ENCODE peak calls at places on chromosomes 4 and X, in six cellular contexts. M, T, B, H, Z and J are unnamed samples.

GRCh38 chrX:56793533-56794320 is 64.7 kb downstream of the NBDY start:
- DNase-seq in M (peak; percentile 14), T (no peak), B (no peak), H (peak; percentile 10), Z (no peak), J (no peak)

GRCh38 chrX:83529950-83530349 is 21.9 kb downstream of the POU3F4 start:
- DNase-seq in M (no peak), T (no peak), B (no peak), H (no peak), Z (no peak), J (no peak)

GRCh38 chrX:82658492-82658891 is 849.6 kb upstream of the POU3F4 start:
- DNase-seq in M (no peak), T (no peak), B (no peak), H (no peak), Z (no peak), J (no peak)

GRCh38 chr4:63379750-63380522 is 1029.3 kb downstream of the TECRL start:
- DNase-seq in M (no peak), T (no peak), B (no peak), H (no peak), Z (no peak), J (no peak)

GRCh38 chr4:142351958-142352357 is 494.1 kb downstream of the INPP4B start:
- DNase-seq in M (no peak), T (no peak), B (no peak), H (no peak), Z (no peak), J (no peak)

GRCh38 chr4:102612824-102613366 is 111.7 kb downstream of the NFKB1 start:
- DNase-seq in M (no peak), T (peak; percentile 64), B (no peak), H (no peak), Z (no peak), J (no peak)

GRCh38 chrX:132491191-132491590 is 2.4 kb upstream of the MBNL3 start:
- DNase-seq in M (no peak), T (peak; percentile 26), B (no peak), H (no peak), Z (no peak), J (peak; percentile 2)

GRCh38 chr4:83011779-83012630 is 1.4 kb upstream of the LIN54 start:
- DNase-seq in M (peak; percentile 34), T (peak; percentile 44), B (peak; percentile 24), H (peak; percentile 63), Z (peak; percentile 72), J (peak; percentile 62)

GRCh38 chrX:119654112-119654531 is 38.8 kb downstream of the SEPTIN6 start:
- DNase-seq in M (peak; percentile 36), T (peak; percentile 51), B (peak; percentile 54), H (no peak), Z (peak; percentile 86), J (no peak)

GRCh38 chrX:153447581-153447960 is 1.7 kb upstream of the TREX2 start:
- DNase-seq in M (no peak), T (no peak), B (no peak), H (no peak), Z (no peak), J (no peak)
- H2BK5ac ChIP-seq in M (no peak overlapping the region), T (no peak overlapping the region), B (no peak overlapping the region), H (no peak overlapping the region), Z (no peak overlapping the region), J (no peak overlapping the region)

GRCh38 chr4:8355306-8355705 is 85.2 kb downstream of the ACOX3 start:
- DNase-seq in M (no peak), T (no peak), B (peak; percentile 16), H (no peak), Z (no peak), J (peak; percentile 42)

GRCh38 chr4:8355864-8356565 is 84.5 kb downstream of the ACOX3 start:
- DNase-seq in M (peak; percentile 24), T (peak; percentile 12), B (peak; percentile 31), H (no peak), Z (peak; percentile 2), J (peak; percentile 39)

GRCh38 chr4:8353912-8354453 is 84.4 kb downstream of the HTRA3 start:
- DNase-seq in M (no peak), T (no peak), B (peak; percentile 78), H (no peak), Z (peak; percentile 65), J (no peak)

GRCh38 chr4:8359193-8359592 is 81.3 kb downstream of the ACOX3 start:
- DNase-seq in M (peak; percentile 27), T (no peak), B (no peak), H (no peak), Z (no peak), J (no peak)

DNA sequence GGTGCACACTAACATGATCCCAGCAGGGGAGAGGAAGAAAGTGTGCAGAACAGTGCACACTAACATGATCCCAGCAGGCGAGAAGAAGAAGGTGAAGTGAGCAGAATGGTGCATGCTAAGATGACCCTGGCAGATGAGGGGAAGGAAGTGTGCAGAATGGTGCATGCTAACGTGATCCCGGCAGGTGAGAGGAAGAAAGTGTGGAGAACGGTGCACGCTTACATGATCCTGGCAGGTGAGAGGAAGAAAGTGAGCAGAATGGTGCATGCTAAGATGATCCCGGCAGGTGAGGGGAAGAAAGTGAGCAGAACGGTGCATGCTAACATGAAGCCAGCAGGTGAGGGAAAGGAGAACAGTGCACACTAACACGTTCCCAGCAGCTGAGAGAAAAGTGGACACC is 83.7 kb downstream of the ACOX3 start:
- DNase-seq in M (peak; percentile 20), T (no peak), B (no peak), H (no peak), Z (no peak), J (no peak)
- H4K8ac ChIP-seq in M (no peak overlapping the region), T (no peak overlapping the region), B (no peak overlapping the region), H (no peak overlapping the region), Z (no peak overlapping the region), J (no peak overlapping the region)

GRCh38 chrX:69279234-69279633 is 114.0 kb upstream of the PJA1 start:
- DNase-seq in M (no peak), T (no peak), B (no peak), H (no peak), Z (no peak), J (no peak)

GRCh38 chrX:69280956-69281355 is 115.7 kb upstream of the PJA1 start:
- DNase-seq in M (no peak), T (no peak), B (no peak), H (no peak), Z (no peak), J (no peak)

GRCh38 chrX:69282893-69283690 is 117.8 kb upstream of the PJA1 start:
- DNase-seq in M (no peak), T (no peak), B (no peak), H (no peak), Z (no peak), J (no peak)

GRCh38 chrX:69277369-69277768 is 112.1 kb upstream of the PJA1 start:
- DNase-seq in M (no peak), T (no peak), B (no peak), H (no peak), Z (no peak), J (no peak)

DNA sequence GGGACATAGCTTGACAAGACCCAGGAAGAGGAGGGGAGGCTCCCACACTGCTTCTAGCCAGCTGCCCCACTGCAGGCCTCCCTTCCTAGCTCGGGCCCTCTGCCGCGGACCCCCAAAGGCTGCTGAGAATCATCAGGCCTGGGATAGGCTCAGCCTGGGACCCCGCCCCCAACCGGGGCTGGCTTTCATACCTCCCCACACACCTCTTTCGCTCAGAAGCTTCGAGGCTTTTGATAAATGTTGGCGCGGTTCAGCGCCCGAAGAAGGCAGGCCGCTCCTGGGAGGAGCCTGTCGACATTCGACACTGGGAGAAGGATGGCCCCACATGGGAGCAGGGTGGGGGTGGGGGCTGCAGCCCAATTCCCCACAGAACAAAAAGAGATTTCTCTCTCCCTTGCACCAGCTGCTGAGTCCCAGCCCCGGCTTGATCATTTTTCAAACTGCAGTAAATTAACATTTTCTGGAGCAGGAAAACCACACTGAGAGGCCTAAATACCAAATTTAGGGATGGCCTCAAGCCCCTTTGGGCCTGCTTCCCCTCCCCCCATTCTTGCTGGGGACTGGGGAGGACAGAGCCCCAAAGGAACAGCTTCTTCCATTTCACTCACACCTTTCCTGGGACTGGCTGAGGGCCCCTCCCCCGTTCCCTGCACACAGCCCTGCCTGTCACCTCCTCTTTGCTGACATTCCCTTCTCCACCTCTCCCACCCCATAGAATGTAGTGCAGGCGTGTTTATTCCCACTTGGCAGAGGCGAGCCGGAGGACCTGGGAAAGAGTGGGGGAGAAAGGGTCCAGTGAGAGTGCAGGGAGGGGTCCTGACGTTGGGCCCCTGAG is 112.9 kb upstream of the PJA1 start:
- DNase-seq in M (peak; percentile 56), T (peak; percentile 48), B (no peak), H (peak; percentile 56), Z (no peak), J (no peak)
- H2BK5ac ChIP-seq in M (no peak overlapping the region), T (no peak overlapping the region), B (no peak overlapping the region), H (no peak overlapping the region), Z (no peak overlapping the region), J (no peak overlapping the region)

DNA sequence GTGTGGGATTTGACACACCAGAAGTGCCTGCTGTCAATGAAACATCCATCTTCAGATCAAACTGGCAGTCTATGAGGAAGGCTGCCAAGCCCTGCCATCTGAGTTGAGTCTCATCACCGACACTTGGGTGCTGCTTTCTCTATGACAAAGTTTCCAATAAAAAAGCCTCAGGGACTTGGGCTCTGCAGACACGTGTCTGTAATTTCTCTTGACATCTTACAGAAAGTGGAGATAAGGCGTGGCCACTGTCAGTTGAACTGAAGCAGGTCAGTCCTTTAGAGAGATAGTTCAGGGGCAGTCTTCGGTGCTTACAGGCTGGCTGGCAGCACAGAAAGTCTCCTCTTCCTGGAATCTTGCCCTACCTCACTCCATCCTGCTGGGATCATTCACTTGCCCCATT is 40.2 kb upstream of the LDB2 start:
- DNase-seq in M (no peak), T (no peak), B (no peak), H (no peak), Z (no peak), J (no peak)
- H4K8ac ChIP-seq in M (no peak overlapping the region), T (no peak overlapping the region), B (no peak overlapping the region), H (no peak overlapping the region), Z (no peak overlapping the region), J (no peak overlapping the region)

GRCh38 chr4:71356924-71357663 is 18.3 kb downstream of the SLC4A4 start:
- DNase-seq in M (no peak), T (no peak), B (no peak), H (no peak), Z (no peak), J (no peak)

GRCh38 chr4:71360844-71361243 is 22.0 kb downstream of the SLC4A4 start:
- DNase-seq in M (no peak), T (no peak), B (no peak), H (no peak), Z (no peak), J (no peak)

GRCh38 chr4:71366776-71367175 is 28.0 kb downstream of the SLC4A4 start:
- DNase-seq in M (no peak), T (no peak), B (no peak), H (no peak), Z (no peak), J (no peak)

GRCh38 chr4:71355971-71356370 is 17.2 kb downstream of the SLC4A4 start:
- DNase-seq in M (no peak), T (no peak), B (no peak), H (no peak), Z (no peak), J (no peak)

DNA sequence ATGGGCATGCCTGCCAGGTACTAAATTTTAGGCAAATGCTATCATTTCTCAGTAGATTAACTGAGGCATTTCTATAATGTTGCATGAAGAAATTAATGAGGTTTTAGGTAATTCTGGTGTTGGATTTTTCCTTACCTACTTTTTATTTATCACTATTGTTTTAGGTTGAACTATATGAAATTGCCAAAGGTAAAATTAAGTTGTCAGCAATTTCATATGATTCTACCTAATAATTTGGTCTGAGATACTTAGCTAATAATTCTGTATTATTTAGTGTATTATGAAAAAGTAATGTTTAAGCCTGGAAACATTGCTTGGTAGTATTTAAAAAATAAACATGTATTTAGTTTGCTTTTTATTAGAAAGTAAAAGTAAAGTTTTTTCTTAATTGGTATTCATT is 22.7 kb downstream of the SLC4A4 start:
- DNase-seq in M (no peak), T (no peak), B (no peak), H (no peak), Z (no peak), J (no peak)
- H2BK5ac ChIP-seq in M (no peak overlapping the region), T (no peak overlapping the region), B (no peak overlapping the region), H (no peak overlapping the region), Z (no peak overlapping the region), J (no peak overlapping the region)

GRCh38 chr4:6134612-6135220 is 65.6 kb downstream of the JAKMIP1 start:
- DNase-seq in M (peak; percentile 51), T (peak; percentile 76), B (no peak), H (no peak), Z (no peak), J (no peak)
- H4K8ac ChIP-seq in M (no peak overlapping the region), T (no peak overlapping the region), B (no peak overlapping the region), H (no peak overlapping the region), Z (no peak overlapping the region), J (no peak overlapping the region)